ENCODE peak calls at places on chromosomes 11 and 22, in ten cellular contexts. Z, R, X, G, H, U, Y, D, E and K are unnamed samples.

GRCh38 chr11:65077466-65077865 is 6.4 kb downstream of the CDCA5 start:
- DNase-seq in Z (no peak), R (no peak), X (no peak), G (no peak), H (no peak), U (no peak), Y (no peak), D (no peak), E (no peak), K (no peak)

GRCh38 chr11:108967571-108967970 is 302.7 kb downstream of the DDX10 start:
- DNase-seq in Z (no peak), R (no peak), X (no peak), G (no peak), H (no peak), U (no peak), Y (no peak), D (no peak), E (no peak), K (no peak)

GRCh38 chr11:70743941-70744351 is 345.6 kb downstream of the CTTN start:
- DNase-seq in Z (no peak), R (no peak), X (peak), G (no peak), H (no peak), U (no peak), Y (no peak), D (no peak), E (no peak), K (no peak)

GRCh38 chr11:99199336-99199735 is 178.6 kb downstream of the CNTN5 start:
- DNase-seq in Z (peak), R (no peak), X (no peak), G (no peak), H (no peak), U (no peak), Y (no peak), D (no peak), E (no peak), K (peak)

GRCh38 chr22:29255064-29255621 is 12.6 kb downstream of the RHBDD3 start:
- DNase-seq in Z (peak), R (no peak), X (no peak), G (no peak), H (no peak), U (no peak), Y (no peak), D (no peak), E (no peak), K (no peak)

GRCh38 chr11:41660585-41660984 is 201.1 kb upstream of the LRRC4C start:
- DNase-seq in Z (no peak), R (no peak), X (no peak), G (peak), H (no peak), U (no peak), Y (no peak), D (no peak), E (no peak), K (no peak)

GRCh38 chr11:123494195-123495050 is 64.4 kb downstream of the GRAMD1B start:
- DNase-seq in Z (no peak), R (no peak), X (no peak), G (no peak), H (no peak), U (no peak), Y (no peak), D (no peak), E (no peak), K (no peak)

GRCh38 chr22:32649515-32650200 is 151.8 kb upstream of the TIMP3 start:
- DNase-seq in Z (peak), R (no peak), X (no peak), G (no peak), H (no peak), U (peak), Y (no peak), D (no peak), E (no peak), K (no peak)

GRCh38 chr11:8286886-8287285 is 23.2 kb upstream of the LMO1 start:
- DNase-seq in Z (no peak), R (no peak), X (no peak), G (no peak), H (no peak), U (no peak), Y (no peak), D (no peak), E (no peak), K (no peak)

GRCh38 chr22:29156507-29156906 is 49.2 kb upstream of the EMID1 start:
- DNase-seq in Z (peak), R (no peak), X (no peak), G (no peak), H (no peak), U (no peak), Y (no peak), D (peak), E (no peak), K (no peak)

GRCh38 chr11:19185036-19185435 is 16.7 kb downstream of the CSRP3 start:
- DNase-seq in Z (no peak), R (no peak), X (no peak), G (no peak), H (no peak), U (no peak), Y (no peak), D (no peak), E (no peak), K (no peak)

GRCh38 chr11:537622-538430 is 499 bp downstream of the LRRC56 start:
- DNase-seq in Z (peak), R (no peak), X (no peak), G (no peak), H (no peak), U (no peak), Y (no peak), D (peak), E (peak), K (no peak)

GRCh38 chr11:85682330-85683305 is 3.4 kb downstream of the CCDC89 start:
- DNase-seq in Z (peak), R (peak), X (peak), G (peak), H (no peak), U (peak), Y (no peak), D (peak), E (peak), K (no peak)

GRCh38 chr22:41762980-41763779 is 37.3 kb upstream of the CCDC134 start:
- DNase-seq in Z (peak), R (peak), X (no peak), G (peak), H (no peak), U (peak), Y (peak), D (peak), E (no peak), K (no peak)

GRCh38 chr11:107733518-107733917 is 21.7 kb upstream of the SLN start:
- DNase-seq in Z (no peak), R (no peak), X (no peak), G (no peak), H (no peak), U (no peak), Y (no peak), D (no peak), E (no peak), K (no peak)

GRCh38 chr11:45176996-45177395 is 30.6 kb downstream of the PRDM11 start:
- DNase-seq in Z (peak), R (no peak), X (no peak), G (no peak), H (no peak), U (no peak), Y (no peak), D (no peak), E (no peak), K (no peak)

GRCh38 chr11:57356179-57356757 is 18.1 kb downstream of the P2RX3 start:
- DNase-seq in Z (no peak), R (no peak), X (no peak), G (no peak), H (no peak), U (no peak), Y (no peak), D (no peak), E (no peak), K (no peak)